ENCODE peak calls at places on chromosomes 11 and 22, in eight cellular contexts. R is B cell, N is omental fat pad, Z is neural crest cell, P is mammary epithelial cell, X is foreskin fibroblast, D is RWPE1, U is psoas muscle. O is an unnamed sample.

GRCh38 chr11:109112748-109113378 is 309.1 kb upstream of the C11orf87 start:
- DNase-seq in U (no peak), N (no peak), R (no peak), Z (no peak), X (no peak), D (no peak), P (no peak), O (peak)

GRCh38 chr11:8040261-8040920 is 40.6 kb upstream of the TUB start:
- DNase-seq in P (no peak), U (no peak), Z (no peak), D (no peak), N (no peak), X (no peak), R (no peak), O (no peak)

GRCh38 chr11:77558380-77558779 is 31.4 kb upstream of the AQP11 start:
- DNase-seq in Z (no peak), D (no peak), N (no peak), X (no peak), P (no peak), U (no peak), R (no peak), O (no peak)

GRCh38 chr22:38742176-38742942 is 13.4 kb downstream of the SUN2 start:
- DNase-seq in U (no peak), R (no peak), X (no peak), N (no peak), P (no peak), D (no peak), Z (no peak), O (no peak)

GRCh38 chr22:50035976-50036375 is 22.1 kb downstream of the TTLL8 start:
- DNase-seq in Z (no peak), P (no peak), D (no peak), X (no peak), U (no peak), R (peak), N (no peak), O (no peak)

GRCh38 chr11:123054301-123055065 is 7.5 kb downstream of the HSPA8 start:
- DNase-seq in U (no peak), D (peak), R (no peak), X (peak), Z (peak), N (no peak), P (peak), O (peak)

GRCh38 chr11:15816996-15817395 is 539.4 kb downstream of the SOX6 start:
- DNase-seq in N (no peak), X (no peak), U (no peak), Z (no peak), R (no peak), P (no peak), D (no peak), O (no peak)

GRCh38 chr11:12464303-12464702 is 86.9 kb downstream of the PARVA start:
- DNase-seq in X (no peak), P (no peak), Z (no peak), R (no peak), N (no peak), U (no peak), D (no peak), O (no peak)

GRCh38 chr11:118536726-118537125 is 5.7 kb downstream of the TMEM25 start:
- DNase-seq in P (peak), R (no peak), X (no peak), D (no peak), Z (no peak), U (no peak), N (no peak), O (no peak)

GRCh38 chr22:40580631-40581030 is 55.9 kb downstream of the MRTFA start:
- DNase-seq in U (no peak), R (no peak), D (no peak), Z (no peak), X (no peak), N (no peak), P (no peak), O (no peak)

GRCh38 chr11:116851631-116852030 is 14.2 kb upstream of the APOA1 start:
- DNase-seq in P (no peak), Z (no peak), X (no peak), U (no peak), N (no peak), D (no peak), R (no peak), O (no peak)

GRCh38 chr11:130145328-130145812 is 14.2 kb upstream of the ST14 start:
- DNase-seq in R (no peak), U (no peak), D (no peak), X (no peak), Z (no peak), N (no peak), P (no peak), O (no peak)

GRCh38 chr11:2089536-2090165 is 49.5 kb downstream of the IGF2 start:
- DNase-seq in P (peak), D (peak), R (no peak), Z (no peak), X (no peak), U (no peak), N (no peak), O (no peak)

GRCh38 chr22:47052236-47053012 is 290.0 kb downstream of the TBC1D22A start:
- DNase-seq in D (no peak), R (no peak), U (no peak), X (no peak), N (no peak), Z (no peak), P (no peak), O (no peak)

GRCh38 chr11:17864478-17864941 is 129.9 kb downstream of the KCNC1 start:
- DNase-seq in Z (no peak), D (peak), X (no peak), N (no peak), U (no peak), P (peak), R (no peak), O (no peak)

GRCh38 chr11:36296925-36297604 is 977 bp downstream of the PRR5L start:
- DNase-seq in Z (no peak), X (peak), P (no peak), N (no peak), R (no peak), D (no peak), U (no peak), O (no peak)

GRCh38 chr11:112504056-112504455 is 243.4 kb upstream of the PLET1 start:
- DNase-seq in R (no peak), X (no peak), N (no peak), P (no peak), Z (no peak), U (no peak), D (no peak), O (no peak)

GRCh38 chr11:298406-299065 is 790 bp downstream of the IFITM5 start:
- DNase-seq in U (peak), X (no peak), P (no peak), N (no peak), D (no peak), Z (no peak), R (no peak), O (no peak)

GRCh38 chr11:69122642-69123431 is 32.9 kb upstream of the SMIM38 start:
- DNase-seq in N (no peak), U (peak), D (peak), P (peak), X (peak), R (no peak), Z (no peak), O (no peak)

GRCh38 chr11:76491644-76492043 is 46.8 kb downstream of the EMSY start:
- DNase-seq in Z (no peak), X (no peak), R (no peak), D (no peak), N (no peak), P (no peak), U (no peak), O (no peak)

GRCh38 chr22:39129081-39129480 is 23.4 kb downstream of the CBX7 start:
- DNase-seq in P (no peak), Z (no peak), U (no peak), N (no peak), D (no peak), R (no peak), X (no peak), O (no peak)

GRCh38 chr11:42770444-42771065 is 541.2 kb upstream of the API5 start:
- DNase-seq in U (no peak), X (no peak), R (no peak), D (no peak), N (no peak), Z (peak), P (peak), O (no peak)

GRCh38 chr11:110000045-110000502 is 93.1 kb upstream of the ZC3H12C start:
- DNase-seq in U (no peak), N (no peak), Z (no peak), D (peak), R (no peak), X (peak), P (peak), O (no peak)

GRCh38 chr11:44693654-44694119 is 33.1 kb upstream of the TSPAN18 start:
- DNase-seq in P (no peak), Z (no peak), U (no peak), R (no peak), N (no peak), X (no peak), D (no peak), O (no peak)

GRCh38 chr22:37172266-37173245 is 15.5 kb downstream of the C1QTNF6 start:
- DNase-seq in P (no peak), Z (no peak), N (no peak), R (no peak), U (no peak), D (no peak), X (no peak), O (no peak)

GRCh38 chr22:34814260-34814659 is 251.7 kb upstream of the ISX start:
- DNase-seq in P (no peak), D (no peak), X (no peak), U (no peak), Z (no peak), N (no peak), R (no peak), O (no peak)

GRCh38 chr11:16839821-16840220 is 101.4 kb downstream of the C11orf58 start:
- DNase-seq in U (no peak), Z (no peak), X (no peak), N (no peak), R (no peak), D (no peak), P (peak), O (no peak)

GRCh38 chr22:46293591-46294260 is 2.9 kb upstream of the GTSE1 start:
- DNase-seq in P (no peak), N (no peak), D (no peak), U (peak), Z (no peak), X (peak), R (no peak), O (no peak)

GRCh38 chr11:120106354-120106753 is 31.6 kb downstream of the TRIM29 start:
- DNase-seq in N (no peak), P (no peak), U (no peak), Z (no peak), D (no peak), X (no peak), R (no peak), O (no peak)

GRCh38 chr11:11010624-11011127 is 152.8 kb upstream of the ZBED5 start:
- DNase-seq in P (peak), N (no peak), U (peak), X (no peak), Z (no peak), R (no peak), D (peak), O (no peak)

GRCh38 chr11:132744771-132745170 is 787.5 kb downstream of the OPCML start:
- DNase-seq in U (no peak), N (no peak), P (no peak), R (no peak), Z (no peak), D (no peak), X (peak), O (no peak)

GRCh38 chr11:70568504-70569172 is 170.3 kb downstream of the CTTN start:
- DNase-seq in R (peak), D (peak), P (peak), X (peak), N (no peak), Z (peak), U (peak), O (no peak)
- TF ChIP-seq CTCF in R (no peak), D (no peak), P (no peak), X (peak), N (no peak), Z (no peak), U (no peak), O (no peak)

GRCh38 chr11:106914409-106914808 is 103.9 kb downstream of the GUCY1A2 start:
- DNase-seq in U (no peak), Z (no peak), R (no peak), X (no peak), P (no peak), N (no peak), D (no peak), O (no peak)
- TF ChIP-seq CTCF in U (no peak), Z (no peak), R (no peak), X (no peak), P (no peak), N (no peak), D (no peak), O (no peak)

GRCh38 chr22:31738566-31738965 is 11.4 kb downstream of the PRR14L start:
- DNase-seq in D (no peak), Z (no peak), X (no peak), U (no peak), N (no peak), R (no peak), P (no peak), O (no peak)
- TF ChIP-seq CTCF in D (no peak), Z (no peak), X (no peak), U (no peak), N (no peak), R (no peak), P (no peak), O (no peak)

DNA sequence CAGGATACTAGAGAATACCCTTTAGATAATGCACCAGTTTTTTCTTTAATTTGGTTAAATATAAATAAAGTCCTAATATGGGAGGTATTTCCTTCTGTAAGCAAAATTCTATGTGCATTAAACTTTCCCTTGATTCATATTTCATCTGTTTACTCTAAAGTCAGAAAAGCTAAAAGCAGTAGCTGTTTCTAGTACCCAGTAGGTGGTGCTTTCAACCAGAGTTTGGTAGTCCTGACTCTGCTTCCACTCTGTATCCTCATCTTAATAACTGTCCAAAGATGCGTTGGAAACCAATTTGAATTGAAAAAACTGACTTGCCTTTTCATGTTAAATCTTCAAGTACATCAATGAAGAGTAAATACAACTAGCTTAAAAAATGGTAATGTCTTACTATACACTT is 1065.2 kb downstream of the JRKL start:
- DNase-seq in X (no peak), P (no peak), N (no peak), R (no peak), Z (no peak), D (no peak), U (no peak), O (no peak)
- TF ChIP-seq CTCF in X (no peak), P (peak), N (no peak), R (no peak), Z (peak), D (peak), U (no peak), O (peak)

GRCh38 chr11:65485820-65486219 is 13.0 kb upstream of the MALAT1 start:
- DNase-seq in D (no peak), Z (no peak), P (peak), R (no peak), U (no peak), X (no peak), N (no peak), O (no peak)

GRCh38 chr11:65486570-65487466 is 12.0 kb upstream of the MALAT1 start:
- DNase-seq in X (no peak), R (no peak), U (no peak), P (no peak), D (no peak), Z (no peak), N (no peak), O (no peak)

GRCh38 chr11:65489061-65489705 is 9.7 kb upstream of the MALAT1 start:
- DNase-seq in R (no peak), D (no peak), N (no peak), U (peak), P (no peak), X (peak), Z (no peak), O (no peak)

GRCh38 chr11:65488273-65489058 is 10.4 kb upstream of the MALAT1 start:
- DNase-seq in X (peak), R (no peak), D (no peak), N (no peak), P (peak), Z (no peak), U (peak), O (no peak)

GRCh38 chr11:65487467-65488272 is 11.2 kb upstream of the MALAT1 start:
- DNase-seq in Z (peak), X (peak), U (peak), P (peak), D (peak), R (peak), N (peak), O (peak)
- TF ChIP-seq CTCF in Z (no peak), X (no peak), U (no peak), P (no peak), D (no peak), R (no peak), N (no peak), O (no peak)

GRCh38 chr11:62245271-62245753 is 3.3 kb downstream of the SCGB1D2 start:
- DNase-seq in R (no peak), P (peak), N (no peak), Z (peak), U (no peak), X (no peak), D (peak), O (no peak)
- TF ChIP-seq CTCF in R (no peak), P (no peak), N (no peak), Z (peak), U (no peak), X (no peak), D (no peak), O (peak)

GRCh38 chr11:94934836-94935235 is 38.5 kb downstream of the CWC15 start:
- DNase-seq in P (no peak), X (no peak), D (no peak), U (no peak), N (no peak), Z (no peak), R (no peak), O (no peak)
- TF ChIP-seq CTCF in P (no peak), X (no peak), D (no peak), U (no peak), N (no peak), Z (no peak), R (no peak), O (no peak)

GRCh38 chr11:29334781-29335140 is 682.1 kb downstream of the KCNA4 start:
- DNase-seq in D (no peak), Z (no peak), U (no peak), R (no peak), P (no peak), X (no peak), N (no peak), O (no peak)

GRCh38 chr11:29328961-29329441 is 687.8 kb downstream of the KCNA4 start:
- DNase-seq in X (peak), P (peak), N (no peak), R (no peak), D (peak), Z (no peak), U (no peak), O (no peak)

GRCh38 chr11:29336727-29337212 is 680.1 kb downstream of the KCNA4 start:
- DNase-seq in U (no peak), N (no peak), X (no peak), Z (no peak), R (no peak), D (no peak), P (no peak), O (no peak)

GRCh38 chr11:29333993-29334780 is 682.6 kb downstream of the KCNA4 start:
- DNase-seq in X (peak), N (no peak), R (no peak), Z (no peak), D (peak), U (no peak), P (peak), O (peak)
- TF ChIP-seq CTCF in X (peak), N (no peak), R (no peak), Z (peak), D (peak), U (peak), P (peak), O (peak)